ENCODE peak calls at places on chromosomes 1 and 21, in six cellular contexts. A, J, N, U, G and C are unnamed samples.

GRCh38 chr1:204359131-204359473 is 627 bp downstream of the PLEKHA6 start:
- DNase-seq in N (no peak), A (no peak), G (peak; percentile 54), J (no peak), U (no peak), C (no peak)

GRCh38 chr1:242242983-242243382 is 244.1 kb upstream of the MAP1LC3C start:
- DNase-seq in A (no peak), N (no peak), G (no peak), U (no peak), J (no peak), C (no peak)

GRCh38 chr1:17673335-17674075 is 81.6 kb upstream of the ACTL8 start:
- DNase-seq in G (no peak), J (no peak), U (no peak), N (no peak), A (no peak), C (no peak)

GRCh38 chr1:160282807-160283206 is 2.1 kb downstream of the PEX19 start:
- DNase-seq in N (no peak), A (no peak), J (no peak), G (no peak), U (no peak), C (no peak)

GRCh38 chr1:7954683-7955082 is 6.8 kb upstream of the PARK7 start:
- DNase-seq in G (no peak), J (no peak), A (no peak), U (no peak), N (no peak), C (no peak)

GRCh38 chr1:212595787-212596714 is 12.5 kb upstream of the ATF3 start:
- DNase-seq in G (no peak), J (no peak), N (peak; percentile 85), U (peak; percentile 99), A (peak; percentile 95), C (peak; percentile 98)

GRCh38 chr21:25862596-25862995 is 127.8 kb downstream of the GABPA start:
- DNase-seq in U (peak; percentile 39), A (peak; percentile 59), N (peak; percentile 63), J (no peak), G (no peak), C (peak; percentile 47)

GRCh38 chr1:168362991-168363390 is 82.3 kb downstream of the TBX19 start:
- DNase-seq in N (no peak), J (peak; percentile 23), A (no peak), U (no peak), G (no peak), C (no peak)

GRCh38 chr1:34356862-34357261 is 180.2 kb downstream of the C1orf94 start:
- DNase-seq in G (no peak), A (no peak), J (no peak), N (no peak), U (no peak), C (no peak)

GRCh38 chr1:52520149-52520548 is 32.7 kb downstream of the TUT4 start:
- DNase-seq in N (no peak), A (peak; percentile 13), U (peak; percentile 86), J (no peak), G (no peak), C (no peak)

GRCh38 chr1:223245983-223246382 is 102.9 kb upstream of the TLR5 start:
- DNase-seq in U (no peak), G (no peak), N (no peak), J (no peak), A (no peak), C (no peak)

GRCh38 chr1:197787623-197788536 is 12.6 kb upstream of the DENND1B start:
- DNase-seq in N (no peak), U (no peak), J (no peak), G (no peak), A (no peak), C (no peak)

GRCh38 chr1:107991371-107992066 is 26.5 kb upstream of the VAV3 start:
- DNase-seq in J (no peak), N (no peak), A (peak; percentile 82), U (no peak), G (no peak), C (no peak)

GRCh38 chr1:8862528-8862927 is 16.0 kb downstream of the ENO1 start:
- DNase-seq in U (no peak), G (no peak), N (peak; percentile 60), A (no peak), J (no peak), C (peak; percentile 73)

GRCh38 chr1:167054946-167055630 is 35.1 kb downstream of the GPA33 start:
- DNase-seq in A (no peak), J (no peak), G (no peak), U (no peak), N (no peak), C (no peak)

GRCh38 chr1:15249032-15249601 is 2.1 kb downstream of the FHAD1 start:
- DNase-seq in J (no peak), G (no peak), U (peak; percentile 4), N (peak; percentile 81), A (no peak), C (no peak)

GRCh38 chr21:28459193-28459592 is 533.5 kb downstream of the LTN1 start:
- DNase-seq in J (no peak), G (no peak), A (no peak), U (no peak), N (no peak), C (no peak)

GRCh38 chr1:173445164-173445563 is 32.0 kb upstream of the PRDX6 start:
- DNase-seq in N (peak; percentile 20), J (no peak), U (no peak), A (no peak), G (no peak), C (no peak)

GRCh38 chr1:110880708-110881374 is 7.9 kb downstream of the CD53 start:
- DNase-seq in G (no peak), N (peak; percentile 58), J (no peak), U (no peak), A (no peak), C (no peak)

GRCh38 chr1:89483757-89484077 is 40.9 kb upstream of the LRRC8B start:
- DNase-seq in G (no peak), U (no peak), N (no peak), A (no peak), J (no peak), C (no peak)

GRCh38 chr1:225448146-225448805 is 20.4 kb upstream of the LBR start:
- DNase-seq in U (no peak), J (no peak), N (no peak), G (peak; percentile 67), A (no peak), C (no peak)

GRCh38 chr1:109995536-109995935 is 11.0 kb downstream of the AHCYL1 start:
- DNase-seq in G (no peak), A (no peak), N (no peak), U (no peak), J (no peak), C (no peak)